ENCODE peak calls at places on chromosomes 4 and X, in seven cellular contexts. One of them, this sample, is unnamed.

GRCh38 chr4:136637071-136637777 is 895.1 kb downstream of the PCDH18 start:
- DNase-seq in uterus: no peak
- DNase-seq in mammary epithelial cell: no peak
- DNase-seq in MG63: no peak
- DNase-seq in left ventricle myocardium inferior: no peak
- DNase-seq in H9: peak; percentile 53
- DNase-seq in CD4-positive, alpha-beta T cell: no peak
- DNase-seq in this sample: no peak

GRCh38 chr4:7844247-7844991 is 95.2 kb downstream of the AFAP1 start:
- DNase-seq in left ventricle myocardium inferior: peak; percentile 77
- DNase-seq in H9: peak; percentile 88
- DNase-seq in mammary epithelial cell: peak; percentile 83
- DNase-seq in CD4-positive, alpha-beta T cell: peak; percentile 60
- DNase-seq in uterus: peak; percentile 73
- DNase-seq in MG63: peak; percentile 79
- DNase-seq in this sample: peak; percentile 86

GRCh38 chr4:109673303-109673702 is 29.9 kb downstream of the CASP6 start:
- DNase-seq in mammary epithelial cell: no peak
- DNase-seq in CD4-positive, alpha-beta T cell: no peak
- DNase-seq in MG63: no peak
- DNase-seq in H9: no peak
- DNase-seq in uterus: no peak
- DNase-seq in left ventricle myocardium inferior: no peak
- DNase-seq in this sample: no peak

GRCh38 chr4:39255266-39255665 is 72.9 kb downstream of the WDR19 start:
- DNase-seq in H9: no peak
- DNase-seq in uterus: no peak
- DNase-seq in left ventricle myocardium inferior: no peak
- DNase-seq in MG63: no peak
- DNase-seq in CD4-positive, alpha-beta T cell: no peak
- DNase-seq in mammary epithelial cell: peak; percentile 60
- DNase-seq in this sample: no peak

GRCh38 chr4:52657630-52658501 is 1.2 kb downstream of the USP46 start:
- DNase-seq in CD4-positive, alpha-beta T cell: no peak
- DNase-seq in left ventricle myocardium inferior: no peak
- DNase-seq in uterus: no peak
- DNase-seq in mammary epithelial cell: peak; percentile 24
- DNase-seq in MG63: no peak
- DNase-seq in H9: peak; percentile 66
- DNase-seq in this sample: no peak

GRCh38 chrX:71541546-71542022 is 8.7 kb downstream of the OGT start:
- DNase-seq in uterus: no peak
- DNase-seq in left ventricle myocardium inferior: no peak
- DNase-seq in CD4-positive, alpha-beta T cell: no peak
- DNase-seq in mammary epithelial cell: peak; percentile 29
- DNase-seq in H9: no peak
- DNase-seq in MG63: peak; percentile 30
- DNase-seq in this sample: no peak

GRCh38 chrX:137926090-137926489 is 360.2 kb downstream of the ZIC3 start:
- DNase-seq in CD4-positive, alpha-beta T cell: no peak
- DNase-seq in MG63: no peak
- DNase-seq in uterus: no peak
- DNase-seq in mammary epithelial cell: no peak
- DNase-seq in left ventricle myocardium inferior: no peak
- DNase-seq in H9: no peak
- DNase-seq in this sample: no peak

GRCh38 chr4:150206265-150206664 is 128.0 kb downstream of the DCLK2 start:
- DNase-seq in H9: no peak
- DNase-seq in left ventricle myocardium inferior: no peak
- DNase-seq in mammary epithelial cell: no peak
- DNase-seq in CD4-positive, alpha-beta T cell: no peak
- DNase-seq in MG63: no peak
- DNase-seq in uterus: no peak
- DNase-seq in this sample: no peak

GRCh38 chrX:542179-542578 is 88.4 kb upstream of the SHOX start:
- DNase-seq in mammary epithelial cell: no peak
- DNase-seq in CD4-positive, alpha-beta T cell: no peak
- DNase-seq in MG63: no peak
- DNase-seq in uterus: no peak
- DNase-seq in left ventricle myocardium inferior: no peak
- DNase-seq in H9: no peak
- DNase-seq in this sample: no peak

GRCh38 chr4:17787315-17787714 is 5.9 kb upstream of the FAM184B start:
- DNase-seq in MG63: no peak
- DNase-seq in H9: no peak
- DNase-seq in mammary epithelial cell: peak; percentile 80
- DNase-seq in CD4-positive, alpha-beta T cell: no peak
- DNase-seq in left ventricle myocardium inferior: no peak
- DNase-seq in uterus: no peak
- DNase-seq in this sample: no peak

GRCh38 chr4:112516401-112517066 is 554 bp upstream of the NEUROG2 start:
- DNase-seq in MG63: no peak
- DNase-seq in mammary epithelial cell: no peak
- DNase-seq in CD4-positive, alpha-beta T cell: no peak
- DNase-seq in left ventricle myocardium inferior: no peak
- DNase-seq in uterus: no peak
- DNase-seq in H9: peak; percentile 83
- DNase-seq in this sample: no peak

GRCh38 chrX:75968293-75968692 is 183.2 kb upstream of the MAGEE2 start:
- DNase-seq in left ventricle myocardium inferior: no peak
- DNase-seq in mammary epithelial cell: no peak
- DNase-seq in MG63: no peak
- DNase-seq in H9: peak; percentile 45
- DNase-seq in CD4-positive, alpha-beta T cell: no peak
- DNase-seq in uterus: no peak
- DNase-seq in this sample: no peak

GRCh38 chr4:65508169-65508568 is 162.1 kb downstream of the EPHA5 start:
- DNase-seq in MG63: no peak
- DNase-seq in H9: no peak
- DNase-seq in CD4-positive, alpha-beta T cell: no peak
- DNase-seq in left ventricle myocardium inferior: no peak
- DNase-seq in mammary epithelial cell: peak; percentile 88
- DNase-seq in uterus: no peak
- DNase-seq in this sample: no peak

GRCh38 chrX:47638816-47639215 is 9.1 kb upstream of the CFP start:
- DNase-seq in mammary epithelial cell: no peak
- DNase-seq in left ventricle myocardium inferior: no peak
- DNase-seq in CD4-positive, alpha-beta T cell: no peak
- DNase-seq in uterus: no peak
- DNase-seq in H9: no peak
- DNase-seq in MG63: no peak
- DNase-seq in this sample: no peak

GRCh38 chrX:70012756-70013155 is 37.0 kb downstream of the AWAT2 start:
- DNase-seq in mammary epithelial cell: no peak
- DNase-seq in CD4-positive, alpha-beta T cell: no peak
- DNase-seq in H9: no peak
- DNase-seq in left ventricle myocardium inferior: no peak
- DNase-seq in uterus: no peak
- DNase-seq in MG63: no peak
- DNase-seq in this sample: no peak

GRCh38 chr4:139609647-139610046 is 53.6 kb upstream of the SETD7 start:
- DNase-seq in uterus: no peak
- DNase-seq in mammary epithelial cell: peak; percentile 19
- DNase-seq in MG63: peak; percentile 49
- DNase-seq in left ventricle myocardium inferior: no peak
- DNase-seq in CD4-positive, alpha-beta T cell: no peak
- DNase-seq in H9: no peak
- DNase-seq in this sample: no peak

GRCh38 chr4:40055873-40056721 is 553 bp upstream of the N4BP2 start:
- DNase-seq in left ventricle myocardium inferior: peak; percentile 66
- DNase-seq in mammary epithelial cell: peak; percentile 70
- DNase-seq in CD4-positive, alpha-beta T cell: peak; percentile 20
- DNase-seq in uterus: peak; percentile 75
- DNase-seq in MG63: peak; percentile 75
- DNase-seq in H9: peak; percentile 74
- DNase-seq in this sample: peak; percentile 86

GRCh38 chrX:149040873-149041535 is 464.1 kb downstream of the IDS start:
- DNase-seq in left ventricle myocardium inferior: no peak
- DNase-seq in MG63: no peak
- DNase-seq in mammary epithelial cell: peak; percentile 35
- DNase-seq in uterus: no peak
- DNase-seq in H9: no peak
- DNase-seq in CD4-positive, alpha-beta T cell: no peak
- DNase-seq in this sample: no peak

GRCh38 chr4:86500527-86500926 is 93.6 kb upstream of the PTPN13 start:
- DNase-seq in H9: no peak
- DNase-seq in left ventricle myocardium inferior: no peak
- DNase-seq in mammary epithelial cell: no peak
- DNase-seq in MG63: no peak
- DNase-seq in uterus: no peak
- DNase-seq in CD4-positive, alpha-beta T cell: no peak
- DNase-seq in this sample: no peak

GRCh38 chr4:5500165-5500564 is 208.2 kb downstream of the EVC2 start:
- DNase-seq in mammary epithelial cell: peak; percentile 31
- DNase-seq in CD4-positive, alpha-beta T cell: no peak
- DNase-seq in uterus: no peak
- DNase-seq in MG63: no peak
- DNase-seq in H9: no peak
- DNase-seq in left ventricle myocardium inferior: no peak
- DNase-seq in this sample: no peak

GRCh38 chr4:64713256-64713840 is 304.1 kb upstream of the TECRL start:
- DNase-seq in left ventricle myocardium inferior: no peak
- DNase-seq in mammary epithelial cell: peak; percentile 34
- DNase-seq in MG63: no peak
- DNase-seq in H9: no peak
- DNase-seq in uterus: no peak
- DNase-seq in CD4-positive, alpha-beta T cell: no peak
- DNase-seq in this sample: no peak

GRCh38 chr4:158895797-158896442 is 127.1 kb downstream of the FNIP2 start:
- DNase-seq in left ventricle myocardium inferior: no peak
- DNase-seq in MG63: no peak
- DNase-seq in uterus: no peak
- DNase-seq in H9: peak; percentile 54
- DNase-seq in CD4-positive, alpha-beta T cell: no peak
- DNase-seq in mammary epithelial cell: peak; percentile 5
- DNase-seq in this sample: no peak

GRCh38 chr4:36159208-36159607 is 85.1 kb downstream of the ARAP2 start:
- DNase-seq in H9: peak; percentile 40
- DNase-seq in CD4-positive, alpha-beta T cell: no peak
- DNase-seq in MG63: no peak
- DNase-seq in left ventricle myocardium inferior: no peak
- DNase-seq in uterus: no peak
- DNase-seq in mammary epithelial cell: no peak
- DNase-seq in this sample: no peak

GRCh38 chrX:23764183-23764582 is 18.8 kb upstream of the SAT1 start:
- DNase-seq in left ventricle myocardium inferior: no peak
- DNase-seq in uterus: no peak
- DNase-seq in CD4-positive, alpha-beta T cell: no peak
- DNase-seq in MG63: no peak
- DNase-seq in mammary epithelial cell: no peak
- DNase-seq in H9: no peak
- DNase-seq in this sample: no peak

GRCh38 chrX:39196192-39197102 is 395.2 kb downstream of the MID1IP1 start:
- DNase-seq in CD4-positive, alpha-beta T cell: no peak
- DNase-seq in uterus: peak; percentile 27
- DNase-seq in mammary epithelial cell: peak; percentile 72
- DNase-seq in left ventricle myocardium inferior: no peak
- DNase-seq in MG63: peak; percentile 35
- DNase-seq in H9: no peak
- DNase-seq in this sample: no peak

GRCh38 chr4:100302061-100303026 is 112.1 kb upstream of the DDIT4L start:
- DNase-seq in CD4-positive, alpha-beta T cell: no peak
- DNase-seq in left ventricle myocardium inferior: no peak
- DNase-seq in H9: no peak
- DNase-seq in MG63: no peak
- DNase-seq in mammary epithelial cell: no peak
- DNase-seq in uterus: no peak
- DNase-seq in this sample: no peak

GRCh38 chr4:41748074-41748787 is at the start of gene PHOX2B:
- DNase-seq in MG63: no peak
- DNase-seq in left ventricle myocardium inferior: no peak
- DNase-seq in CD4-positive, alpha-beta T cell: no peak
- DNase-seq in mammary epithelial cell: no peak
- DNase-seq in uterus: no peak
- DNase-seq in H9: peak; percentile 40
- DNase-seq in this sample: no peak

GRCh38 chr4:19623866-19624265 is 627.8 kb upstream of the SLIT2 start:
- DNase-seq in left ventricle myocardium inferior: no peak
- DNase-seq in uterus: no peak
- DNase-seq in mammary epithelial cell: no peak
- DNase-seq in CD4-positive, alpha-beta T cell: no peak
- DNase-seq in H9: no peak
- DNase-seq in MG63: no peak
- DNase-seq in this sample: no peak
- H3K9me3 ChIP-seq in left ventricle myocardium inferior: peaks cover 31% of the 10 kb centered on the region
- H3K9me3 ChIP-seq in uterus: no peaks in the 10 kb centered on the region
- H3K9me3 ChIP-seq in mammary epithelial cell: no peaks in the 10 kb centered on the region
- H3K9me3 ChIP-seq in CD4-positive, alpha-beta T cell: peaks cover 3% of the 10 kb centered on the region
- H3K9me3 ChIP-seq in H9: no peaks in the 10 kb centered on the region
- H3K9me3 ChIP-seq in MG63: no peaks in the 10 kb centered on the region
- H3K9me3 ChIP-seq in this sample: peaks cover 6% of the 10 kb centered on the region

DNA sequence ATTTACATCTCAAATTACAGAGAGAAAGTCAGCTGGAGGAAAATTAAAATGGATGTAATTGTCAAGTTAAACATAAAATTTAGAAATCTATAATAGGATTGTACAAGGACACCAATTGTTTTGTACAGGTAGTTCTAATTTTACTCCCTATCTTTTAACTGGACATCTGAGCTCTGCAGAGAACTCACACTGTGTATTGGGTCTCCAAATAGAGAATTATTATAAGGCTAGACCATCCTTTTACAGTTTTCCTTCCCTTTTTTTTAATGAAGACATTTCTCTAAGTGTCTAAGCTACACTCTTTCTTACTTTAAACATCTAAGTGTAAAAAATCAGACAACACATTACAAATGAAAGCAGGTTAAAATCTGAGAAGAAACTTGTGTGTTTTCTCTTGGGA is 78.4 kb upstream of the GC start:
- DNase-seq in uterus: no peak
- DNase-seq in MG63: no peak
- DNase-seq in CD4-positive, alpha-beta T cell: no peak
- DNase-seq in left ventricle myocardium inferior: no peak
- DNase-seq in mammary epithelial cell: no peak
- DNase-seq in H9: no peak
- DNase-seq in this sample: no peak
- H3K9me3 ChIP-seq in uterus: no peaks in the 10 kb centered on the region
- H3K9me3 ChIP-seq in MG63: peaks cover 4% of the 10 kb centered on the region
- H3K9me3 ChIP-seq in CD4-positive, alpha-beta T cell: peaks cover 23% of the 10 kb centered on the region
- H3K9me3 ChIP-seq in left ventricle myocardium inferior: peaks cover 54% of the 10 kb centered on the region
- H3K9me3 ChIP-seq in mammary epithelial cell: peaks cover 2% of the 10 kb centered on the region
- H3K9me3 ChIP-seq in H9: peaks cover 43% of the 10 kb centered on the region
- H3K9me3 ChIP-seq in this sample: peaks cover 5% of the 10 kb centered on the region

DNA sequence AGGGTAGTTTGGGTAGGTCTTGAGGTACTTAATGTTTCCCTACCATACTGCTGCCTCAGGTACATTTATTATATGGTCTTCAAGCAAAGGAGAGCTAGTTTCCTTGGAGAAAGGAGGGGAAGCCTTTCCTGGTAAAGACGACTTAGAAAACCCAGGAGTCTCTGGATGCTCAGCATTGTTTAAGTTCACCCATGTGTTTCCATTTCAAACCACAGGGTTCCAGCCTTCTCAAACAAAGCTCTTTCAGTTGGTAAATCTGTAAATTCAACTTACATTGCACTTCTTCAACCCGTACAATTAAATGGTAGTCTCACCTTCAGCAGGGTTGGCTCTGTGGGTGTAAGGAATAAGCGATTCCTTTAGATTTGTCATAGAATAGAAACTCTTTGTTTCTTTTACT is 111.9 kb upstream of the UNC5C start:
- DNase-seq in H9: no peak
- DNase-seq in MG63: no peak
- DNase-seq in uterus: no peak
- DNase-seq in CD4-positive, alpha-beta T cell: no peak
- DNase-seq in mammary epithelial cell: no peak
- DNase-seq in left ventricle myocardium inferior: no peak
- DNase-seq in this sample: no peak
- H3K9me3 ChIP-seq in H9: peaks cover 7% of the 10 kb centered on the region
- H3K9me3 ChIP-seq in MG63: no peaks in the 10 kb centered on the region
- H3K9me3 ChIP-seq in uterus: no peaks in the 10 kb centered on the region
- H3K9me3 ChIP-seq in CD4-positive, alpha-beta T cell: peaks cover 6% of the 10 kb centered on the region
- H3K9me3 ChIP-seq in mammary epithelial cell: peaks cover 2% of the 10 kb centered on the region
- H3K9me3 ChIP-seq in left ventricle myocardium inferior: peaks cover 25% of the 10 kb centered on the region
- H3K9me3 ChIP-seq in this sample: no peaks in the 10 kb centered on the region

GRCh38 chr4:771464-771863 is 54.5 kb downstream of the CPLX1 start:
- DNase-seq in left ventricle myocardium inferior: peak; percentile 13
- DNase-seq in MG63: no peak
- DNase-seq in H9: no peak
- DNase-seq in mammary epithelial cell: no peak
- DNase-seq in uterus: no peak
- DNase-seq in CD4-positive, alpha-beta T cell: no peak
- DNase-seq in this sample: no peak
- H3K9me3 ChIP-seq in left ventricle myocardium inferior: no peaks in the 10 kb centered on the region
- H3K9me3 ChIP-seq in MG63: no peaks in the 10 kb centered on the region
- H3K9me3 ChIP-seq in H9: no peaks in the 10 kb centered on the region
- H3K9me3 ChIP-seq in mammary epithelial cell: no peaks in the 10 kb centered on the region
- H3K9me3 ChIP-seq in uterus: no peaks in the 10 kb centered on the region
- H3K9me3 ChIP-seq in CD4-positive, alpha-beta T cell: no peaks in the 10 kb centered on the region
- H3K9me3 ChIP-seq in this sample: no peaks in the 10 kb centered on the region